ENCODE peak calls at places on chromosomes 5 and 9, in four cellular contexts. Z, O, S and V are unnamed samples.
A peak's percentile ranks its signal among the peaks of the same experiment; 100 is the strongest.

GRCh38 chr9:98378206-98379193 is 123.1 kb upstream of the TBC1D2 start:
- DNase-seq in Z (no peak), O (no peak), S (peak; percentile 44), V (no peak)

GRCh38 chr9:92764381-92764987 is at the start of gene BICD2:
- DNase-seq in S (no peak), O (no peak), Z (no peak), V (no peak)

GRCh38 chr5:93100433-93100832 is 480.6 kb downstream of the NR2F1-AS1 start:
- DNase-seq in S (no peak), O (no peak), Z (no peak), V (no peak)

GRCh38 chr5:146105477-146105876 is at the start of gene PLAC8L1:
- DNase-seq in Z (no peak), O (no peak), S (no peak), V (no peak)

GRCh38 chr9:128144239-128145181 is 4.7 kb upstream of the LCN2 start:
- DNase-seq in Z (no peak), O (no peak), S (no peak), V (no peak)

GRCh38 chr9:116860509-116861120 is 173.5 kb downstream of the TRIM32 start:
- DNase-seq in S (peak; percentile 64), Z (no peak), O (no peak), V (peak; percentile 49)

GRCh38 chr9:124426361-124426760 is 11.1 kb upstream of the PSMB7 start:
- DNase-seq in O (no peak), S (no peak), Z (no peak), V (no peak)

GRCh38 chr9:125785187-125785840 is 38.1 kb downstream of the PBX3 start:
- DNase-seq in S (no peak), Z (no peak), O (no peak), V (peak; percentile 17)

GRCh38 chr9:35736201-35736633 is 3.8 kb downstream of the CREB3 start:
- DNase-seq in O (no peak), S (peak; percentile 55), Z (no peak), V (peak; percentile 73)

GRCh38 chr5:11507156-11507910 is 396.9 kb downstream of the CTNND2 start:
- DNase-seq in Z (no peak), O (no peak), S (no peak), V (no peak)

GRCh38 chr9:126348911-126349550 is 22.4 kb downstream of the MVB12B start:
- DNase-seq in O (no peak), S (no peak), Z (no peak), V (no peak)

GRCh38 chr5:22615964-22616363 is 237.2 kb downstream of the CDH12 start:
- DNase-seq in S (no peak), O (no peak), Z (no peak), V (no peak)
- H3K4me3 ChIP-seq in S (no peak overlapping the region), O (no peak overlapping the region), Z (no peak overlapping the region), V (no peak overlapping the region)

GRCh38 chr9:6929428-6929827 is 171.7 kb downstream of the KDM4C start:
- DNase-seq in Z (no peak), S (no peak), O (no peak), V (no peak)

GRCh38 chr9:6927838-6928237 is 170.1 kb downstream of the KDM4C start:
- DNase-seq in S (peak; percentile 40), O (no peak), Z (no peak), V (no peak)

GRCh38 chr9:6928863-6929262 is 171.1 kb downstream of the KDM4C start:
- DNase-seq in S (no peak), Z (no peak), O (no peak), V (no peak)

GRCh38 chr9:6930827-6931226 is 173.1 kb downstream of the KDM4C start:
- DNase-seq in Z (no peak), S (no peak), O (no peak), V (no peak)

DNA sequence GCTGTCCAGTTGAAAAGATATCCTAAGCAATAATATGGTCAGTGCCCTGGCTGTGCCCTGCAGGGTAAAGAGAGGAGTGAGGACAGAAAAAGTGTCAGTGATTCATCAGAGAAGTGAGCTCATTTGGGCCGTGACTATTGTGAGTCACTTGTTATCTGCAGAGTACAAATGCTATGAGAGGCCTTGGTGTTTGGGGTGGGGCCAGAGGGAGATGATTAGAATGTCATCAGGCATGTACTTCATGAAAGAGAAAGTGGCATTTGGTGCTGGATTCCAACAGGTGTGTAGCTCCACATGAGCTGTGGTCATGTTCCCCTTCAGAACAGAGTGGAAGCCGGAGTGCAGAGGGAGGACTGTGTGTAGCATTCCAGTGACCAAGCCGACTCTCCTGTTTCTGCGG is 174.1 kb downstream of the KDM4C start:
- DNase-seq in S (peak; percentile 68), Z (no peak), O (no peak), V (peak; percentile 65)
- TF ChIP-seq HDAC6 in S (no peak), Z (no peak), O (no peak), V (no peak)

GRCh38 chr9:110016340-110016739 is 191.6 kb downstream of the C9orf152 start:
- DNase-seq in Z (no peak), O (no peak), S (no peak), V (peak; percentile 18)

GRCh38 chr9:110013064-110013463 is 194.9 kb downstream of the C9orf152 start:
- DNase-seq in S (no peak), Z (no peak), O (no peak), V (no peak)

DNA sequence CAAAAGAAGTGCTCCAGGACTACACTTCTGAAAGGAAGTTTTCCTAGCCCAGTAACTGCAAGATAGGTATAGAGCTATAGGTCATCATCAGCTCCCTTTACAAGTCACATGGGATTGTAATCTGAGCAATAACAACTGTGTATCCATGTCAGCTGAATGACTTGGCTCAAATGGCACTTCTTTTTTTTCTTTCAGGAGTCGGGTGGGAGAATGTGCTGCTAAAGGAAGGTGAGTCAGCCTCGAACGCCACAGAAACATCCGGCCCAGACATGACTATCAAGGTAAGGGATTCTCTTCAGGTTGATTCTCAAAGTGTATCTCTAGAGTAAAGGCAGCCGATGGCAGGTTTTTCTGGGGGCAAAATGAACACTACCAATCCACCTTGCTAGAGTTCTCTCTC is 192.2 kb downstream of the C9orf152 start:
- DNase-seq in O (no peak), Z (no peak), S (no peak), V (no peak)
- H3K4me3 ChIP-seq in O (no peak overlapping the region), Z (no peak overlapping the region), S (no peak overlapping the region), V (no peak overlapping the region)

DNA sequence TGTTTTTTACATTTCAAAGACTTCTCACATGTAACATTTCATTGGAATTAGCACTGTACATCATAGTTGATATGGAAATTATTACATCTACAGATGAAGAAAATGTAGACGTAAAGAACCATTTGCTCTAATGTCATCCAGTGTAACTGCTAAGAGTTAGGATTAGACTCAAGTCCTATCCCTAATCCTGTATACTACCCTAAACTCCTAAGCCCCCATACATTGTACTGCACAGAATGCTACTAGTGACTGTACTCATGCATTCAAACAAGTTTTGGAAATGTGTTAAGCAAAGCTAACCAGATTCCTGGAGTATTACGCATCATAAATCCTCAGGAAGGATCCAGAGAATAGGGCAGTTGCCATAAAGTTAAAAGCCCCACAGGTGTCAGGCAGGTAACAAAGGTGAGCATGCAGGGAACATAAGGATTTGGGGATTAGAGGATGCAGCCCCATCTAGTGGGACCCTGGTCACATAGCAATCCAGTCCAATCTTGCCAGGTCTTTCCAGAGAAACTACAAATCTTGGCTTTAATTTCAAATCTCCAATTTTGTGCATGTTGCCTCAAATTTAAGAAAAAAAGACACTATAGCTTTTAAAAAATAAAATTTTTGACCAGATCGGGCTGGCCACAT is 32.0 kb downstream of the HAVCR1 start:
- DNase-seq in S (peak; percentile 30), O (no peak), Z (peak; percentile 38), V (no peak)
- TF ChIP-seq HDAC6 in S (no peak), O (no peak), Z (no peak), V (no peak)

GRCh38 chr5:119397518-119398380 is 41.9 kb downstream of the TNFAIP8 start:
- DNase-seq in S (no peak), Z (no peak), O (peak; percentile 81), V (no peak)

GRCh38 chr5:119402081-119402480 is 46.3 kb downstream of the TNFAIP8 start:
- DNase-seq in Z (no peak), O (no peak), S (no peak), V (no peak)

GRCh38 chr5:119402555-119402954 is 46.7 kb downstream of the TNFAIP8 start:
- DNase-seq in O (no peak), Z (no peak), S (no peak), V (no peak)

GRCh38 chr5:119398713-119399492 is 43.1 kb downstream of the TNFAIP8 start:
- DNase-seq in Z (no peak), S (no peak), O (no peak), V (peak; percentile 9)

DNA sequence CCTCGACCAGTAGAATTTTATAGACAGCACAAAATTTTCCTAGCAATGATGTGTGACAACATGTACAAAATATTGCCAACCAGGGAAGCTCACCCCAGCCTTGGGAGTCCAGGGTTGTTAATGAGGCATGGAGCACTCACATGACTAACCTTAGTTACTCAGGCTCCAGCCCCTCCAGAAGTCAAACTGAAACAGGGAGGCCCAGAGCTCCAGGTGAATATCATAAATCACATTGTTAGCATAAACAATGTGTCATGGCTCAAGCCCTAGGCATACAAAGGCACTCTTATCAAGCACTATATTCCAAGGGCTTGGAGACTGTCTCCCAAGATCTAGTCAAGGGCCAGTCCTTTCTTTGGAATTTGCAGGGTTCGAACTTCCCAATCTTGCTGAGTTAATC is 44.4 kb downstream of the TNFAIP8 start:
- DNase-seq in Z (no peak), O (no peak), S (peak; percentile 22), V (no peak)
- H3K4me3 ChIP-seq in Z (no peak overlapping the region), O (no peak overlapping the region), S (no peak overlapping the region), V (no peak overlapping the region)